ENCODE peak calls at places on chromosomes 2 and 18, in five cellular contexts. O is fibroblast of lung, M is coronary artery, C is colonic mucosa, Y is endothelial cell of umbilical vein. Z is an unnamed sample.

GRCh38 chr2:113233593-113234550 is 44.8 kb downstream of the PAX8 start:
- DNase-seq in Y (no peak), M (no peak), O (peak), C (no peak), Z (no peak)

GRCh38 chr18:25456284-25456683 is 104.3 kb upstream of the ZNF521 start:
- DNase-seq in C (no peak), O (no peak), Y (peak), M (no peak), Z (no peak)

GRCh38 chr2:70087703-70088507 is 628 bp downstream of the PCBP1 start:
- DNase-seq in M (peak), C (peak), O (peak), Y (peak), Z (peak)

GRCh38 chr2:43458002-43458628 is 137.7 kb downstream of the THADA start:
- DNase-seq in O (peak), Y (peak), M (no peak), C (no peak), Z (no peak)

GRCh38 chr2:126887506-126887905 is 11.2 kb upstream of the TEX51 start:
- DNase-seq in Y (no peak), O (no peak), C (no peak), M (peak), Z (no peak)

GRCh38 chr2:60958361-60958760 is 59.2 kb upstream of the PEX13 start:
- DNase-seq in M (no peak), C (no peak), Y (peak), O (peak), Z (no peak)

GRCh38 chr2:12262681-12263436 is 453.9 kb upstream of the TRIB2 start:
- DNase-seq in O (peak), M (no peak), Y (no peak), C (no peak), Z (no peak)

GRCh38 chr2:170162261-170162612 is 15.7 kb upstream of the MYO3B start:
- DNase-seq in M (no peak), Y (no peak), C (no peak), O (peak), Z (no peak)

GRCh38 chr2:232521524-232521923 is 1.3 kb downstream of the PRSS56 start:
- DNase-seq in O (no peak), Y (no peak), M (no peak), C (no peak), Z (no peak)

GRCh38 chr18:21141678-21142422 is 30.2 kb upstream of the ROCK1 start:
- DNase-seq in Y (no peak), M (no peak), C (no peak), O (no peak), Z (no peak)

GRCh38 chr2:152518016-152518415 is 183.0 kb downstream of the FMNL2 start:
- DNase-seq in M (no peak), C (no peak), Y (no peak), O (no peak), Z (no peak)

GRCh38 chr2:27262379-27263286 is at the start of gene SLC30A3:
- DNase-seq in M (no peak), C (peak), Y (peak), O (no peak), Z (peak)

GRCh38 chr2:169712791-169713227 is 18.5 kb downstream of the PHOSPHO2 start:
- DNase-seq in M (no peak), C (peak), O (no peak), Y (no peak), Z (no peak)

GRCh38 chr2:3334392-3334791 is 43.2 kb downstream of the EIPR1 start:
- DNase-seq in C (no peak), O (no peak), Y (no peak), M (peak), Z (no peak)

GRCh38 chr2:28981620-28982371 is 698 bp downstream of the TOGARAM2 start:
- DNase-seq in O (no peak), Y (no peak), C (no peak), M (no peak), Z (peak)

GRCh38 chr2:84494070-84494469 is 22.2 kb upstream of the DNAH6 start:
- DNase-seq in C (no peak), O (peak), Y (peak), M (no peak), Z (no peak)

GRCh38 chr2:96762529-96763253 is 2.0 kb downstream of the CNNM4 start:
- DNase-seq in C (no peak), M (no peak), O (peak), Y (no peak), Z (no peak)

GRCh38 chr2:86309966-86310365 is 27.5 kb downstream of the REEP1 start:
- DNase-seq in O (no peak), C (no peak), Y (no peak), M (no peak), Z (no peak)
- H3K27ac ChIP-seq in O (no peak), C (no peak), Y (no peak), M (no peak), Z (no peak)

GRCh38 chr2:128494307-128494639 is 175.6 kb upstream of the HS6ST1 start:
- DNase-seq in M (peak), O (no peak), Y (no peak), C (no peak), Z (no peak)

GRCh38 chr2:128493880-128494279 is 175.2 kb upstream of the HS6ST1 start:
- DNase-seq in Y (no peak), C (no peak), M (peak), O (no peak), Z (no peak)

GRCh38 chr2:128492966-128493811 is 174.5 kb upstream of the HS6ST1 start:
- DNase-seq in M (peak), C (no peak), Y (no peak), O (no peak), Z (no peak)

GRCh38 chr2:128495996-128496547 is 177.4 kb upstream of the HS6ST1 start:
- DNase-seq in M (no peak), C (no peak), Y (no peak), O (no peak), Z (no peak)

DNA sequence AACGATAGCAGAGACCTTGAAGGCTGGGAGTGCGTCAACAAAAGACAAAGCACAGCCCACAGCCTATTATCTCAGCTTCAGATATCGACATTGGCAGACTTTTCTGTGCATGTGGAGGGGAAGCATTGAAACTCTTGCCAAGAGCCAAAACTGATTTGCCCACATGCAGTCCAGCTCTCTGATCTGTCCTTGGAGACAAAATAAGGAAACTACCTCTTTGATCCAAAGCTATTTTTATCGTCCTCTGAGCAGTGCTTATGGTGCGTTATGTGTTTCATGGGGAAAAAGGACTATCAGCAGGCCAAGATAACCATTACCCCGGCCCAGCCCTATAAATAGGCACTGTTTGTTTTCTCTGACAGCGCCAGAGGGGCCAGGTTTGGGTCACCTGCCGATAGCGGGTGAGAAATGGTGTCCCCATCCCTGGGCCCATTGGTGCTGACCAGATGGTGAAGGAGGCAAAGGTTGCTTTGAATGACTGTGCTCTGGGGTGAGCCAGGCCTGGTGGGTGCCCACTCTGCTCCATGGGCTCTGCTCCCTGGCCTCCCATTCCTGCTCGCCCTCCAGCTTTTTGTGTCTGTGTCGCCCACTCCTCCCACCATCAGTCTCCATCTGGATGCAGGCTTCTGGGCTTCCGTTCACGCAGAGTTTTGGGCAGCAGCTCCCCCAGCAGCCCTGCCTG is 176.1 kb upstream of the HS6ST1 start:
- DNase-seq in Y (peak), O (peak), C (no peak), M (peak), Z (no peak)
- H3K4me3 ChIP-seq in Y (no peak), O (no peak), C (no peak), M (no peak), Z (no peak)

GRCh38 chr18:8553611-8553924 is 55.7 kb upstream of the RAB12 start:
- DNase-seq in O (no peak), Y (no peak), C (no peak), M (no peak), Z (no peak)

GRCh38 chr18:8549254-8549653 is 60.0 kb upstream of the RAB12 start:
- DNase-seq in Y (no peak), O (no peak), M (no peak), C (no peak), Z (no peak)

GRCh38 chr18:8554354-8554753 is 54.9 kb upstream of the RAB12 start:
- DNase-seq in Y (no peak), M (no peak), O (no peak), C (no peak), Z (no peak)

GRCh38 chr18:8548186-8548585 is 61.1 kb upstream of the RAB12 start:
- DNase-seq in Y (no peak), M (no peak), C (no peak), O (peak), Z (no peak)

DNA sequence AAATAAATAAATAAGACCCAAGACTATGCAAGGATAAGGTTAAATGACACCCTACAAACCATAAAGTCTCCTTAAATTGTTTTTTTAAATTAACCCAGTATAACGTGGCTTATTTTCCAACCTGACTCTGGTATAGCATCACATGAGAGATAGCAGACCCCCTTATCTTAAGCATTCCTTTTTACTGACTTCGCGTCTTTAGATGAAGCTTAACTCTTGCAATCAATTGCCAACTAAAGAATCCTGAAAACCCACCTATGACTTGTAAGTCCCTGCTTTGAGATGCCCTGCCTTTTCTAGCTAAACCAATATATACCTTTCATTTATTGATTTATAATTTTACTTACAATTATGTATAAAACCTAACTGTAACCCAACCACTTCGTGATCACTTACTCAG is 57.1 kb upstream of the RAB12 start:
- DNase-seq in Y (no peak), O (peak), C (no peak), M (no peak), Z (no peak)
- TF ChIP-seq CTCF in Y (no peak), O (no peak), C (no peak), M (no peak), Z (no peak)

GRCh38 chr18:45962866-45963265 is 4.3 kb downstream of the EPG5 start:
- DNase-seq in C (no peak), M (no peak), Y (no peak), O (peak), Z (no peak)
- H3K27ac ChIP-seq in C (no peak), M (no peak), Y (no peak), O (peak), Z (peak)

DNA sequence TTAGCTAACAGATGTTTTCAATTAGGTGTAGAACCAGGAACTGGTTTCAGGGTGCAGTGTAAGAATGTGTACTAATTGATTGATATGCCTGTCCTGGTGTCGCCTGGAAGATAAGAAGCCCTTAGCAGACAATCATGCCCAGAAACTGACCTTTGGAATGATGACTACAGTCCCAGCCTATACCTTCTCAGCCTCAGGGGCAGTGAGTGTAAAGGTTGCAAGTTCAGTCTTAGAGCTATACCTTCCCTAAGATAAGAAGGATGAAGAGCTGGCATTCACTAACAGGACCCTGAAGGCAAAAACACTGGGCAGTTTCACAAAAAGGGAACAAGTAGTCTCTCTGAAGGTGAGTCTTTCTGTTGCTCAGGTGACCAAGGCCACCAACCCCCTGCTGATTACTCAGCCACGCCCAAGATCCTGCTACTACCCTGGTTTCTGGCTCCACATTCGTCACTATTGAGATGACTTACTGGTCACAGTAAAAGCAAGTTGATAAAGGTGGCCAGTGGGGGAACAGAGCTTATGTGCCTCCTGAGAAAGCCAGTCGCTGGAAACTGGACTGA is 71.4 kb downstream of the SPATS2L start:
- DNase-seq in O (no peak), M (no peak), C (peak), Y (no peak), Z (no peak)
- H3K4me3 ChIP-seq in O (no peak), M (peak), C (peak), Y (no peak), Z (no peak)

GRCh38 chr18:63515279-63515678 is 26.9 kb upstream of the SERPINB12 start:
- DNase-seq in O (no peak), M (no peak), Y (no peak), C (no peak), Z (no peak)
- TF ChIP-seq CTCF in O (peak), M (no peak), Y (no peak), C (no peak), Z (no peak)

GRCh38 chr2:159283529-159283928 is 3.0 kb downstream of the WDSUB1 start:
- DNase-seq in Y (no peak), M (no peak), C (no peak), O (no peak), Z (no peak)

GRCh38 chr2:159287733-159288132 is 1.2 kb upstream of the WDSUB1 start:
- DNase-seq in O (no peak), Y (no peak), M (no peak), C (no peak), Z (no peak)

GRCh38 chr2:159286709-159287441 is 372 bp upstream of the WDSUB1 start:
- DNase-seq in M (peak), O (peak), Y (peak), C (peak), Z (peak)

GRCh38 chr2:159285929-159286708 is at the start of gene WDSUB1:
- DNase-seq in Y (peak), O (peak), M (peak), C (peak), Z (peak)

GRCh38 chr2:159285433-159285832 is 1.1 kb downstream of the WDSUB1 start:
- DNase-seq in O (no peak), Y (no peak), C (no peak), M (no peak), Z (no peak)
- H3K27ac ChIP-seq in O (no peak), Y (no peak), C (peak), M (no peak), Z (peak)

Z was measured in left lung.